ENCODE peak calls at places on chromosomes 16 and 17, in six cellular contexts. B, L, P, S, O and W are unnamed samples.

GRCh38 chr17:46942441-46943217 is 19.7 kb downstream of the GOSR2 start:
- DNase-seq in B (peak), O (peak), S (peak), L (peak), P (peak), W (peak)

GRCh38 chr17:62085511-62086408 is 20.7 kb upstream of the MED13 start:
- DNase-seq in B (peak), L (no peak), O (no peak), P (no peak), S (no peak), W (no peak)

GRCh38 chr16:19710991-19711545 is 7.0 kb downstream of the KNOP1 start:
- DNase-seq in O (no peak), S (no peak), B (no peak), P (no peak), L (no peak), W (no peak)

GRCh38 chr16:72270531-72270930 is 98.6 kb upstream of the PMFBP1 start:
- DNase-seq in L (no peak), P (no peak), B (no peak), O (no peak), S (no peak), W (no peak)

GRCh38 chr16:9860876-9861275 is 321.4 kb downstream of the GRIN2A start:
- DNase-seq in O (no peak), L (no peak), S (no peak), P (no peak), B (peak), W (no peak)

GRCh38 chr16:80899804-80900592 is 95.6 kb upstream of the CDYL2 start:
- DNase-seq in B (peak), P (no peak), S (no peak), O (no peak), L (peak), W (no peak)

GRCh38 chr16:26993511-26993910 is 73.2 kb upstream of the C16orf82 start:
- DNase-seq in L (no peak), O (no peak), S (no peak), P (no peak), B (no peak), W (no peak)

GRCh38 chr16:27486760-27487159 is 63.0 kb downstream of the GTF3C1 start:
- DNase-seq in O (no peak), B (no peak), S (no peak), L (no peak), P (no peak), W (no peak)

GRCh38 chr16:11238272-11239202 is 17.5 kb downstream of the SOCS1 start:
- DNase-seq in P (no peak), L (no peak), S (peak), O (no peak), B (no peak), W (no peak)

GRCh38 chr16:19883296-19883951 is 1.2 kb downstream of the GPRC5B start:
- DNase-seq in L (peak), O (no peak), S (peak), P (no peak), B (no peak), W (no peak)

GRCh38 chr16:50635505-50636392 is 45.4 kb downstream of the SNX20 start:
- DNase-seq in B (no peak), O (no peak), S (peak), P (no peak), L (no peak), W (no peak)

GRCh38 chr17:79515646-79516604 is 94.9 kb downstream of the RBFOX3 start:
- DNase-seq in O (no peak), L (no peak), S (no peak), P (no peak), B (peak), W (no peak)

GRCh38 chr16:64182985-64183384 is 938.9 kb downstream of the CDH11 start:
- DNase-seq in O (no peak), B (peak), S (no peak), P (no peak), L (no peak), W (no peak)

GRCh38 chr16:87160752-87161337 is 156.3 kb downstream of the C16orf95 start:
- DNase-seq in L (no peak), O (no peak), P (no peak), B (no peak), S (no peak), W (no peak)

GRCh38 chr16:5918553-5919127 is 821.0 kb upstream of the EEF2KMT start:
- DNase-seq in S (peak), P (no peak), O (no peak), L (no peak), B (no peak), W (no peak)

GRCh38 chr17:45852535-45853297 is 8.0 kb downstream of the SPPL2C start:
- DNase-seq in L (no peak), P (peak), S (peak), B (peak), O (peak), W (peak)

GRCh38 chr17:50103252-50103651 is 8.1 kb downstream of the PDK2 start:
- DNase-seq in S (no peak), P (no peak), L (no peak), B (no peak), O (no peak), W (no peak)

GRCh38 chr17:74272731-74273201 is 1.3 kb upstream of the DNAI2 start:
- DNase-seq in P (no peak), B (no peak), S (no peak), L (peak), O (no peak), W (no peak)

GRCh38 chr16:3195975-3196374 is 8.0 kb downstream of the OR1F1 start:
- DNase-seq in P (no peak), L (no peak), O (no peak), B (peak), S (no peak), W (no peak)

GRCh38 chr16:78689031-78689430 is 589.6 kb downstream of the WWOX start:
- DNase-seq in S (no peak), B (peak), P (no peak), O (no peak), L (no peak), W (no peak)

GRCh38 chr16:72810480-72810879 is 237.4 kb downstream of the ZFHX3 start:
- DNase-seq in O (no peak), L (no peak), S (no peak), P (no peak), B (no peak), W (no peak)

GRCh38 chr17:9401434-9401833 is 174.2 kb downstream of the STX8 start:
- DNase-seq in P (no peak), B (peak), O (no peak), L (no peak), S (no peak), W (no peak)

GRCh38 chr17:10737168-10737622 is 7.4 kb upstream of the TMEM220 start:
- DNase-seq in S (peak), O (peak), L (peak), B (peak), P (peak), W (peak)

GRCh38 chr17:11332706-11333105 is 91.7 kb downstream of the SHISA6 start:
- DNase-seq in O (no peak), B (no peak), P (no peak), S (no peak), L (no peak), W (no peak)

GRCh38 chr16:85663891-85664321 is 24.8 kb downstream of the GINS2 start:
- DNase-seq in S (no peak), P (no peak), O (no peak), B (no peak), L (peak), W (no peak)

GRCh38 chr17:44345497-44346026 is 460 bp downstream of the GRN start:
- DNase-seq in O (no peak), L (no peak), B (peak), P (no peak), S (peak), W (peak)

DNA sequence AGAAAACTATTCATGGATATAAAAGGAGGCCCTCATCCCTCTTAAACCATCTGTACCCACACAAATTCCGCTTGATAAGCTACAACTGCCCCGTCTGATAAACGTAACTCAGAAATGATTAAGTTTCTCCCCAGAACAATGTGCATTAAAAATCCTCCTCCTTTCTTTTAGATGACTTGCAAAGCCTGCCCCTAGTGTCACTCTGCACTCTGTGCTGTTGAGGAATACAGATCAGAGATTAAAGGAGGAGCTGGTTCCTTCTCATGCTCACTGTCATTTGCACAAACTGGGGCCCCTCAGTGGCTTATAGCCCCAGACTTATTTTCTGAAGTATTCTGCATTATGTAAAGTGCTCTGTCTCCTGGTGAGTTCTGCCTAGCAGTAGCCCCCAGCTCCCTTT is 33.3 kb downstream of the CDRT15 start:
- DNase-seq in L (no peak), P (no peak), B (peak), S (no peak), O (peak), W (no peak)
- TF ChIP-seq CTCF in L (peak), P (peak), B (peak), S (peak), O (peak), W (peak)

GRCh38 chr16:67668495-67669157 is 2.0 kb downstream of the C16orf86 start:
- DNase-seq in O (no peak), B (no peak), P (no peak), L (no peak), S (no peak), W (peak)
- TF ChIP-seq CTCF in O (no peak), B (peak), P (peak), L (no peak), S (peak), W (peak)

DNA sequence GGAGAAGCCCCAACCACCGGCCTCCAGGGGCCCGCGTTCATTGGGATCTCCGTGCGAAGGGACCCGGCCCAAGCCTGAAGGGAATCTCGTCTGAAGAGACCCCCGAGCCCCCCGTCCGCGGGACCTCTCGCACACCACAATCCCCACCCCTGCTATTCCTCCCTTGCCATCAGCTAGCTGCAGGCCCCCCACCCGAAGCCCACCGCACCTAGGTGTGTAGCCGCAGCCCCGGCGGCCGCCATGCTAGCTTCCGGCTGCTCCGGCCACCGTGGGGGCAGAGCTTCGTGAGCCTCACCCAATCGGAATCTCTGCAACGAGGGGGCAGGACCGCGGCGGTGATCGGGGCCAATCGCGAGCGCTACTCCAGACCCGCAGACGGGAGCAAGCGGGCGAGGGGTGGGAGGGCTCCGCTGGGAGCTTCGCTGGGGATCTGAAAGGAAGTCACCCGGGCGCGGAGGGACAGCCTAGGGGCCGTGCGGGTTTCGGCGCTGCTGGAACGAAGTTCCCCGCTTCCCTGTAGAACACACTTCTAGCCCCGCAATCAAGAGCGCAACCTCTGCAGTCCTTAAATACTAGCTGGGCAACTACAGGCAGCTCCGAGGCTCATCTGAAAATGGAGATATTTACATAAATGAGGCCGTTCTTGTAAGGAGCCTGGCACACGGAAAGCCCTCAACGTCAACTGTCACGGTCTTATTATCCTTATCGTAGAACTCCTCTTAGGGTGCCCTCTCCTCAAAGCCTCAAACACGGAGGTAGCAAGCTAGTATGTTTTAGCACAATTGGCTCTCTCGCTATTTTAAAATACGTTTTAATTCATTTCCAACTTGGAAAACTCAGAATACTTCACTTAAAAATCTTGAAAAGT is at the start of gene PIGS:
- DNase-seq in P (peak), L (peak), B (peak), O (peak), S (peak), W (peak)
- TF ChIP-seq CTCF in P (no peak), L (peak), B (no peak), O (no peak), S (no peak), W (no peak)

DNA sequence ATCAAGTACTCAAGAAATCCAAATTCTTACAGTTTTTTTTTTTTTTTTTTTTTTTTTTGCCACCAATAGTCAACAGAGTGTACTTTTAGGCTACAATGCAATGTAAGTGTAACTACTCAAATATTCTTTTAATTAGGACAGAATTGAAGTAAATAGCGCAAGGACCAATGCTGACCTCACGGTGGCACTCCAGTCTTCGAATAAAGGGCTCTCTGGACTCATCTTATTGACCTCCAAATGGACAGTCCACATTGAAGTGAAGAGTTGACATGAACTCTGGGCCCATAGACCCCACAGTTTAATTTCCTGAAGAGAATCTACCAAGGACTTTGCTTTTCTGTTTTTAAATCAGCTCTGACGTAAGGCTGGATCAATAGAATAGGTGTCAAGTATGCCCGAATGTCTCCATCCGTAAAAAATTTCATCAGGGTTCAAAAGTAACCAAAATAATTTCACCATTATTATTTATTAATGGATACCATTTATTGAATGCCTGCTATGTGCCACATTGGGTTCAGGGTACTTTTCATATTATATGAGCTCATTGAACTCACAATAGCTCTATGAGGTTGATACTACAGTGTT is 7.3 kb upstream of the DDX52 start:
- DNase-seq in O (no peak), P (peak), S (peak), B (peak), L (no peak), W (peak)
- TF ChIP-seq CTCF in O (no peak), P (peak), S (peak), B (peak), L (peak), W (peak)

GRCh38 chr17:60229189-60229802 is 79.5 kb downstream of the CA4 start:
- DNase-seq in S (no peak), B (peak), L (no peak), O (no peak), P (no peak), W (no peak)
- TF ChIP-seq CTCF in S (peak), B (no peak), L (no peak), O (no peak), P (peak), W (no peak)